ENCODE peak calls at places on chromosomes 5 and 9, in six cellular contexts. One of them, this sample, is unnamed.

GRCh38 chr9:115207003-115207837 is 89.3 kb upstream of the TNC start:
- DNase-seq in GM04504: no peak
- DNase-seq in RPMI7951: peak
- DNase-seq in NCI-H1092 treated with DMSO at 0.1 percent for 48 hours: no peak
- DNase-seq in omental fat pad: no peak
- DNase-seq in effector CD4-positive, alpha-beta T cell: no peak
- DNase-seq in this sample: no peak

GRCh38 chr5:177336603-177337494 is 14.6 kb downstream of the LMAN2 start:
- DNase-seq in omental fat pad: no peak
- DNase-seq in effector CD4-positive, alpha-beta T cell: no peak
- DNase-seq in RPMI7951: no peak
- DNase-seq in GM04504: no peak
- DNase-seq in NCI-H1092 treated with DMSO at 0.1 percent for 48 hours: no peak
- DNase-seq in this sample: no peak

GRCh38 chr9:124306098-124306735 is 48.5 kb downstream of the NEK6 start:
- DNase-seq in RPMI7951: peak
- DNase-seq in NCI-H1092 treated with DMSO at 0.1 percent for 48 hours: no peak
- DNase-seq in omental fat pad: no peak
- DNase-seq in effector CD4-positive, alpha-beta T cell: no peak
- DNase-seq in GM04504: peak
- DNase-seq in this sample: no peak

GRCh38 chr9:15416880-15417279 is 5.8 kb upstream of the SNAPC3 start:
- DNase-seq in RPMI7951: peak
- DNase-seq in effector CD4-positive, alpha-beta T cell: peak
- DNase-seq in omental fat pad: no peak
- DNase-seq in NCI-H1092 treated with DMSO at 0.1 percent for 48 hours: peak
- DNase-seq in GM04504: peak
- DNase-seq in this sample: peak

GRCh38 chr5:151198861-151199260 is 25.0 kb downstream of the CCDC69 start:
- DNase-seq in omental fat pad: no peak
- DNase-seq in GM04504: no peak
- DNase-seq in NCI-H1092 treated with DMSO at 0.1 percent for 48 hours: no peak
- DNase-seq in RPMI7951: no peak
- DNase-seq in effector CD4-positive, alpha-beta T cell: no peak
- DNase-seq in this sample: no peak

GRCh38 chr9:92954886-92955285 is 7.6 kb downstream of the FGD3 start:
- DNase-seq in effector CD4-positive, alpha-beta T cell: no peak
- DNase-seq in omental fat pad: no peak
- DNase-seq in GM04504: no peak
- DNase-seq in RPMI7951: no peak
- DNase-seq in NCI-H1092 treated with DMSO at 0.1 percent for 48 hours: no peak
- DNase-seq in this sample: no peak

GRCh38 chr9:91060520-91061343 is 259.1 kb downstream of the SYK start:
- DNase-seq in NCI-H1092 treated with DMSO at 0.1 percent for 48 hours: peak
- DNase-seq in GM04504: peak
- DNase-seq in effector CD4-positive, alpha-beta T cell: no peak
- DNase-seq in RPMI7951: peak
- DNase-seq in omental fat pad: peak
- DNase-seq in this sample: no peak

GRCh38 chr5:1638658-1639400 is 115.1 kb upstream of the LPCAT1 start:
- DNase-seq in omental fat pad: no peak
- DNase-seq in NCI-H1092 treated with DMSO at 0.1 percent for 48 hours: no peak
- DNase-seq in effector CD4-positive, alpha-beta T cell: no peak
- DNase-seq in GM04504: no peak
- DNase-seq in RPMI7951: no peak
- DNase-seq in this sample: no peak

GRCh38 chr9:137422668-137423000 is 328 bp downstream of the EXD3 start:
- DNase-seq in omental fat pad: no peak
- DNase-seq in RPMI7951: peak
- DNase-seq in GM04504: no peak
- DNase-seq in effector CD4-positive, alpha-beta T cell: no peak
- DNase-seq in NCI-H1092 treated with DMSO at 0.1 percent for 48 hours: no peak
- DNase-seq in this sample: no peak

GRCh38 chr5:60333103-60333502 is 366.9 kb downstream of the DEPDC1B start:
- DNase-seq in RPMI7951: peak
- DNase-seq in GM04504: no peak
- DNase-seq in NCI-H1092 treated with DMSO at 0.1 percent for 48 hours: no peak
- DNase-seq in effector CD4-positive, alpha-beta T cell: no peak
- DNase-seq in omental fat pad: no peak
- DNase-seq in this sample: no peak

GRCh38 chr9:134671341-134672113 is 29.9 kb downstream of the COL5A1 start:
- DNase-seq in RPMI7951: peak
- DNase-seq in NCI-H1092 treated with DMSO at 0.1 percent for 48 hours: no peak
- DNase-seq in GM04504: no peak
- DNase-seq in omental fat pad: no peak
- DNase-seq in effector CD4-positive, alpha-beta T cell: no peak
- DNase-seq in this sample: no peak

GRCh38 chr9:15837079-15837679 is 284.3 kb downstream of the CCDC171 start:
- DNase-seq in omental fat pad: no peak
- DNase-seq in RPMI7951: peak
- DNase-seq in effector CD4-positive, alpha-beta T cell: peak
- DNase-seq in GM04504: peak
- DNase-seq in NCI-H1092 treated with DMSO at 0.1 percent for 48 hours: peak
- DNase-seq in this sample: no peak

GRCh38 chr9:112198646-112199045 is 23.5 kb upstream of the SUSD1 start:
- DNase-seq in RPMI7951: no peak
- DNase-seq in effector CD4-positive, alpha-beta T cell: no peak
- DNase-seq in NCI-H1092 treated with DMSO at 0.1 percent for 48 hours: no peak
- DNase-seq in omental fat pad: no peak
- DNase-seq in GM04504: no peak
- DNase-seq in this sample: no peak

GRCh38 chr9:116342941-116343340 is 189.3 kb downstream of the PAPPA start:
- DNase-seq in GM04504: no peak
- DNase-seq in NCI-H1092 treated with DMSO at 0.1 percent for 48 hours: no peak
- DNase-seq in RPMI7951: no peak
- DNase-seq in omental fat pad: no peak
- DNase-seq in effector CD4-positive, alpha-beta T cell: no peak
- DNase-seq in this sample: no peak

GRCh38 chr5:122442938-122443337 is 130.9 kb downstream of the SNCAIP start:
- DNase-seq in omental fat pad: no peak
- DNase-seq in RPMI7951: no peak
- DNase-seq in NCI-H1092 treated with DMSO at 0.1 percent for 48 hours: no peak
- DNase-seq in effector CD4-positive, alpha-beta T cell: no peak
- DNase-seq in GM04504: no peak
- DNase-seq in this sample: no peak

GRCh38 chr9:136007906-136008692 is 46.9 kb upstream of the UBAC1 start:
- DNase-seq in GM04504: peak
- DNase-seq in RPMI7951: peak
- DNase-seq in NCI-H1092 treated with DMSO at 0.1 percent for 48 hours: no peak
- DNase-seq in omental fat pad: no peak
- DNase-seq in effector CD4-positive, alpha-beta T cell: no peak
- DNase-seq in this sample: no peak

GRCh38 chr9:129121483-129121882 is 10.3 kb downstream of the PTPA start:
- DNase-seq in NCI-H1092 treated with DMSO at 0.1 percent for 48 hours: no peak
- DNase-seq in RPMI7951: peak
- DNase-seq in effector CD4-positive, alpha-beta T cell: no peak
- DNase-seq in GM04504: peak
- DNase-seq in omental fat pad: no peak
- DNase-seq in this sample: no peak

GRCh38 chr5:174185506-174185905 is 140.0 kb downstream of the NSG2 start:
- DNase-seq in RPMI7951: no peak
- DNase-seq in GM04504: no peak
- DNase-seq in effector CD4-positive, alpha-beta T cell: no peak
- DNase-seq in NCI-H1092 treated with DMSO at 0.1 percent for 48 hours: no peak
- DNase-seq in omental fat pad: no peak
- DNase-seq in this sample: no peak